ENCODE peak calls at places on chromosomes 3 and 15, in four cellular contexts. E is left lobe of liver; J is iPS DF 19.7; O is activated effector memory CD4-positive, alpha-beta T cell treated with Interleukin-2 at 50 U/mL for 16 hours. R is an unnamed sample.

GRCh38 chr15:78915341-78916087 is 29.3 kb downstream of the CTSH start:
- DNase-seq in E (no peak), J (no peak), O (no peak), R (no peak)

GRCh38 chr15:51702710-51703109 is 21.4 kb downstream of the SCG3 start:
- DNase-seq in E (no peak), J (no peak), O (no peak), R (no peak)

GRCh38 chr3:81302045-81302444 is 459.4 kb downstream of the GBE1 start:
- DNase-seq in E (no peak), J (no peak), O (no peak), R (no peak)

GRCh38 chr15:36882487-36883108 is 217.8 kb downstream of the MEIS2 start:
- DNase-seq in E (peak; percentile 68), J (no peak), O (no peak), R (no peak)

GRCh38 chr3:66312039-66312438 is 91.2 kb downstream of the SLC25A26 start:
- DNase-seq in E (no peak), J (no peak), O (peak; percentile 23), R (no peak)

GRCh38 chr3:100210777-100211145 is 50.0 kb upstream of the TBC1D23 start:
- DNase-seq in E (no peak), J (peak; percentile 70), O (no peak), R (peak; percentile 18)

GRCh38 chr3:23760325-23760724 is 45.4 kb upstream of the UBE2E1 start:
- DNase-seq in E (no peak), J (no peak), O (no peak), R (no peak)

GRCh38 chr15:77421370-77421700 is 647 bp downstream of the HMG20A start:
- DNase-seq in E (no peak), J (no peak), O (no peak), R (no peak)

GRCh38 chr15:93762051-93762450 is 469.3 kb upstream of the MCTP2 start:
- DNase-seq in E (no peak), J (no peak), O (no peak), R (no peak)

GRCh38 chr3:9732080-9732752 is 681 bp downstream of the BRPF1 start:
- DNase-seq in E (no peak), J (no peak), O (peak; percentile 32), R (no peak)

GRCh38 chr3:68620211-68620610 is 312.1 kb downstream of the TAFA4 start:
- DNase-seq in E (no peak), J (no peak), O (no peak), R (no peak)

GRCh38 chr3:190375250-190375649 is 12.7 kb upstream of the CLDN16 start:
- DNase-seq in E (no peak), J (no peak), O (no peak), R (no peak)

GRCh38 chr3:10106919-10107318 is 1.1 kb downstream of the FANCD2OS start:
- DNase-seq in E (no peak), J (no peak), O (no peak), R (no peak)

GRCh38 chr3:82143661-82144405 is 382.4 kb upstream of the GBE1 start:
- DNase-seq in E (no peak), J (no peak), O (no peak), R (no peak)

GRCh38 chr3:70980646-70981031 is 602.9 kb downstream of the FOXP1 start:
- DNase-seq in E (no peak), J (no peak), O (no peak), R (no peak)

GRCh38 chr15:97745481-97746071 is 214.9 kb upstream of the ARRDC4 start:
- DNase-seq in E (no peak), J (no peak), O (no peak), R (no peak)

GRCh38 chr15:59791646-59792208 is 102.6 kb upstream of the BNIP2 start:
- DNase-seq in E (no peak), J (no peak), O (no peak), R (no peak)

GRCh38 chr15:91420689-91421088 is 320.6 kb downstream of the SV2B start:
- DNase-seq in E (no peak), J (no peak), O (no peak), R (no peak)

GRCh38 chr3:19934098-19934566 is at the start of gene EFHB:
- DNase-seq in E (no peak), J (peak; percentile 47), O (no peak), R (no peak)

GRCh38 chr3:190533511-190534282 is 19.8 kb downstream of the IL1RAP start:
- DNase-seq in E (no peak), J (no peak), O (no peak), R (no peak)

GRCh38 chr3:69252631-69253030 is 130.2 kb upstream of the LMOD3 start:
- DNase-seq in E (no peak), J (no peak), O (no peak), R (no peak)

GRCh38 chr3:64667138-64667537 is 20.7 kb downstream of the ADAMTS9 start:
- DNase-seq in E (no peak), J (no peak), O (no peak), R (no peak)

GRCh38 chr3:22045882-22046281 is 294.9 kb upstream of the ZNF385D start:
- DNase-seq in E (no peak), J (no peak), O (no peak), R (no peak)

GRCh38 chr15:39417766-39418165 is 163.1 kb upstream of the THBS1 start:
- DNase-seq in E (no peak), J (no peak), O (no peak), R (no peak)

R was measured in brain pericyte.